ENCODE peak calls at places on chromosomes 4 and X, in six cellular contexts. One of them, this sample, is unnamed.
A peak's percentile ranks its signal among the peaks of the same experiment; 100 is the strongest.

GRCh38 chr4:87781569-87781968 is 17.8 kb upstream of the IBSP start:
- DNase-seq in fibroblast of the aortic adventitia: no peak
- DNase-seq in T-helper 9 cell: no peak
- DNase-seq in ELF-1: no peak
- DNase-seq in substantia nigra: no peak
- DNase-seq in brain microvascular endothelial cell: no peak
- DNase-seq in this sample: no peak

GRCh38 chrX:4315891-4316290 is 602.4 kb upstream of the PRKX start:
- DNase-seq in fibroblast of the aortic adventitia: no peak
- DNase-seq in T-helper 9 cell: no peak
- DNase-seq in ELF-1: peak; percentile 4
- DNase-seq in substantia nigra: no peak
- DNase-seq in brain microvascular endothelial cell: no peak
- DNase-seq in this sample: no peak

GRCh38 chrX:19705196-19705769 is 182.1 kb downstream of the SH3KBP1 start:
- DNase-seq in fibroblast of the aortic adventitia: peak; percentile 39
- DNase-seq in T-helper 9 cell: no peak
- DNase-seq in ELF-1: no peak
- DNase-seq in substantia nigra: no peak
- DNase-seq in brain microvascular endothelial cell: no peak
- DNase-seq in this sample: no peak

GRCh38 chr4:177239475-177239874 is 70.2 kb upstream of the NEIL3 start:
- DNase-seq in fibroblast of the aortic adventitia: peak; percentile 54
- DNase-seq in T-helper 9 cell: no peak
- DNase-seq in ELF-1: no peak
- DNase-seq in substantia nigra: no peak
- DNase-seq in brain microvascular endothelial cell: no peak
- DNase-seq in this sample: no peak

GRCh38 chr4:184796906-184797305 is 28.9 kb downstream of the ACSL1 start:
- DNase-seq in fibroblast of the aortic adventitia: no peak
- DNase-seq in T-helper 9 cell: no peak
- DNase-seq in ELF-1: no peak
- DNase-seq in substantia nigra: no peak
- DNase-seq in brain microvascular endothelial cell: no peak
- DNase-seq in this sample: peak; percentile 30

GRCh38 chr4:77344784-77345183 is 187.8 kb downstream of the CCNG2 start:
- DNase-seq in fibroblast of the aortic adventitia: no peak
- DNase-seq in T-helper 9 cell: no peak
- DNase-seq in ELF-1: no peak
- DNase-seq in substantia nigra: no peak
- DNase-seq in brain microvascular endothelial cell: no peak
- DNase-seq in this sample: peak; percentile 3

GRCh38 chr4:144582105-144582850 is 63.7 kb upstream of the HHIP start:
- DNase-seq in fibroblast of the aortic adventitia: peak; percentile 63
- DNase-seq in T-helper 9 cell: no peak
- DNase-seq in ELF-1: no peak
- DNase-seq in substantia nigra: no peak
- DNase-seq in brain microvascular endothelial cell: peak; percentile 40
- DNase-seq in this sample: no peak

GRCh38 chrX:109818921-109819320 is 85.9 kb upstream of the ACSL4 start:
- DNase-seq in fibroblast of the aortic adventitia: no peak
- DNase-seq in T-helper 9 cell: no peak
- DNase-seq in ELF-1: no peak
- DNase-seq in substantia nigra: no peak
- DNase-seq in brain microvascular endothelial cell: no peak
- DNase-seq in this sample: no peak

GRCh38 chr4:90597927-90598326 is 470.7 kb downstream of the CCSER1 start:
- DNase-seq in fibroblast of the aortic adventitia: no peak
- DNase-seq in T-helper 9 cell: no peak
- DNase-seq in ELF-1: no peak
- DNase-seq in substantia nigra: no peak
- DNase-seq in brain microvascular endothelial cell: no peak
- DNase-seq in this sample: no peak

GRCh38 chrX:134670241-134670811 is 12.1 kb upstream of the PLAC1 start:
- DNase-seq in fibroblast of the aortic adventitia: peak; percentile 77
- DNase-seq in T-helper 9 cell: no peak
- DNase-seq in ELF-1: peak; percentile 82
- DNase-seq in substantia nigra: no peak
- DNase-seq in brain microvascular endothelial cell: peak; percentile 29
- DNase-seq in this sample: peak; percentile 84